ENCODE peak calls at places on chromosome 21, in seven cellular contexts. C, R, L, Q, P, U and K are unnamed samples.

GRCh38 chr21:44842721-44843445 is 25.0 kb upstream of the SUMO3 start:
- DNase-seq in C (no peak), R (no peak), L (no peak), Q (no peak), P (no peak), U (no peak), K (no peak)

GRCh38 chr21:25080706-25081495 is 526.4 kb downstream of the MRPL39 start:
- DNase-seq in C (no peak), R (no peak), L (no peak), Q (no peak), P (no peak), U (no peak), K (no peak)

GRCh38 chr21:46116846-46117585 is 19.1 kb downstream of the COL6A2 start:
- DNase-seq in C (peak), R (no peak), L (no peak), Q (no peak), P (no peak), U (no peak), K (no peak)

GRCh38 chr21:45931397-45931969 is 50.1 kb upstream of the COL6A1 start:
- DNase-seq in C (no peak), R (no peak), L (no peak), Q (no peak), P (no peak), U (no peak), K (no peak)

GRCh38 chr21:25324666-25325065 is 282.6 kb downstream of the MRPL39 start:
- DNase-seq in C (no peak), R (no peak), L (no peak), Q (no peak), P (no peak), U (no peak), K (no peak)

GRCh38 chr21:44480200-44481065 is 25.1 kb downstream of the LRRC3 start:
- DNase-seq in C (no peak), R (no peak), L (no peak), Q (no peak), P (no peak), U (no peak), K (no peak)

GRCh38 chr21:40681164-40681859 is 165.6 kb downstream of the DSCAM start:
- DNase-seq in C (no peak), R (no peak), L (no peak), Q (no peak), P (no peak), U (no peak), K (no peak)

GRCh38 chr21:14880922-14881321 is 183.9 kb downstream of the NRIP1 start:
- DNase-seq in C (no peak), R (no peak), L (no peak), Q (peak), P (no peak), U (no peak), K (no peak)

GRCh38 chr21:45104560-45104959 is 30.2 kb downstream of the ADARB1 start:
- DNase-seq in C (no peak), R (peak), L (peak), Q (peak), P (no peak), U (no peak), K (no peak)

GRCh38 chr21:36260802-36261201 is 59.2 kb upstream of the MORC3 start:
- DNase-seq in C (no peak), R (no peak), L (no peak), Q (no peak), P (no peak), U (no peak), K (no peak)